ENCODE peak calls at places on chromosomes 1 and 21, in nine cellular contexts. M is H9, B is AG04450, G is right cardiac atrium, U is mesenchymal stem cell, Y is fibroblast of lung, V is endothelial cell of umbilical vein, N is PC-3, Q is neural progenitor cell. S is an unnamed sample.

GRCh38 chr21:40841524-40842196 is 5.3 kb downstream of the DSCAM start:
- DNase-seq in M (peak; percentile 81), B (no peak), G (peak; percentile 72), U (no peak), Y (no peak), V (no peak), N (peak; percentile 57), Q (peak; percentile 85), S (no peak)

GRCh38 chr1:178037510-178038253 is 56.2 kb upstream of the RASAL2 start:
- DNase-seq in M (peak; percentile 87), B (no peak), G (peak; percentile 97), U (peak; percentile 71), Y (peak; percentile 81), V (peak; percentile 76), N (peak; percentile 72), Q (peak; percentile 78), S (peak; percentile 84)

GRCh38 chr1:186819563-186819962 is 9.2 kb upstream of the PLA2G4A start:
- DNase-seq in M (no peak), B (no peak), G (no peak), U (no peak), Y (no peak), V (no peak), N (no peak), Q (no peak), S (no peak)

GRCh38 chr1:203557390-203557789 is 63.4 kb downstream of the OPTC start:
- DNase-seq in M (no peak), B (no peak), G (peak; percentile 80), U (peak; percentile 80), Y (peak; percentile 49), V (no peak), N (peak; percentile 88), Q (no peak), S (peak; percentile 75)

GRCh38 chr21:43287111-43287973 is 118.5 kb downstream of the CRYAA start:
- DNase-seq in M (no peak), B (no peak), G (peak; percentile 9), U (no peak), Y (no peak), V (no peak), N (peak; percentile 87), Q (no peak), S (no peak)

GRCh38 chr1:8562881-8563865 is 245.3 kb downstream of the SLC45A1 start:
- DNase-seq in M (no peak), B (no peak), G (no peak), U (no peak), Y (peak; percentile 45), V (peak; percentile 21), N (peak; percentile 45), Q (no peak), S (no peak)

GRCh38 chr1:37811027-37811655 is 3.1 kb upstream of the YRDC start:
- DNase-seq in M (peak; percentile 82), B (no peak), G (peak; percentile 73), U (peak; percentile 87), Y (peak; percentile 85), V (peak; percentile 79), N (peak; percentile 83), Q (peak; percentile 86), S (no peak)

GRCh38 chr1:183278736-183279591 is 92.9 kb downstream of the LAMC2 start:
- DNase-seq in M (no peak), B (no peak), G (peak; percentile 54), U (peak; percentile 59), Y (peak; percentile 64), V (peak; percentile 75), N (peak; percentile 78), Q (no peak), S (no peak)

DNA sequence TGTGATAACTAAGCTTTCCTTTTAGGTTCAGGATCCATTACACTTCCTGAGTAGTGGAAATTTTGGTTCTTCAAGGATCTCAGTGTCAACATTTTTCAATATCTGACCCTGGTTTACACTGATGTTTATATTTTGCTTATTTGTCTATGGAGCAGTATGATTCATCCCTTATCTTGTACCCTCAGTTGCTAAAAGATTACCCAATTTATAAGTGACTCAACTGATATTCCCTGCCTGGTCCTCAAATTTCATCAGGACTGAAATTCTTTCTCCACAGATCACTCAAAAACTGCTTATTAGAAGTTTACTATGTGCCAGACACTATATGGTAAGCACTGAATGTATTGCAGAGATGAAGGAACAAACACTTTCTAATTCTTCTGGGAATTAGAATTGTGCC is 139.1 kb upstream of the CHRM3 start:
- DNase-seq in M (no peak), B (no peak), G (no peak), U (peak; percentile 17), Y (peak; percentile 43), V (no peak), N (peak; percentile 49), Q (no peak), S (no peak)
- H3K9me3 ChIP-seq in M (no peaks in the 10 kb centered on the region), B (peaks cover 9% of the 10 kb centered on the region), G (no peaks in the 10 kb centered on the region), U (peaks cover 10% of the 10 kb centered on the region), Y (no peaks in the 10 kb centered on the region), V (peaks cover 5% of the 10 kb centered on the region), N (no peaks in the 10 kb centered on the region), Q (no peaks in the 10 kb centered on the region), S (no peaks in the 10 kb centered on the region)

GRCh38 chr1:24381256-24381655 is 32.3 kb downstream of the STPG1 start:
- DNase-seq in M (peak; percentile 11), B (no peak), G (no peak), U (no peak), Y (no peak), V (no peak), N (no peak), Q (no peak), S (no peak)

GRCh38 chr1:24380508-24380907 is 33.1 kb downstream of the STPG1 start:
- DNase-seq in M (peak; percentile 11), B (no peak), G (no peak), U (no peak), Y (no peak), V (no peak), N (no peak), Q (no peak), S (no peak)

GRCh38 chr1:24384251-24385090 is 29.1 kb downstream of the STPG1 start:
- DNase-seq in M (no peak), B (no peak), G (no peak), U (peak; percentile 96), Y (peak; percentile 84), V (peak; percentile 75), N (peak; percentile 49), Q (no peak), S (no peak)

GRCh38 chr1:24383381-24383940 is 30.1 kb downstream of the STPG1 start:
- DNase-seq in M (no peak), B (no peak), G (no peak), U (no peak), Y (no peak), V (no peak), N (no peak), Q (no peak), S (peak; percentile 31)

GRCh38 chr1:24382165-24382577 is 31.4 kb downstream of the STPG1 start:
- DNase-seq in M (no peak), B (no peak), G (no peak), U (no peak), Y (no peak), V (no peak), N (no peak), Q (no peak), S (no peak)
- H3K27ac ChIP-seq in M (no peak overlapping the region), B (no peak overlapping the region), G (no peak overlapping the region), U (no peak overlapping the region), Y (no peak overlapping the region), V (no peak overlapping the region), N (peak overlapping the region; percentile 14), Q (no peak overlapping the region), S (peak overlapping the region; percentile 47)

GRCh38 chr1:152440635-152441471 is 26.8 kb upstream of the CRNN start:
- DNase-seq in M (peak; percentile 40), B (no peak), G (peak; percentile 79), U (no peak), Y (peak; percentile 65), V (peak; percentile 57), N (peak; percentile 82), Q (peak; percentile 7), S (no peak)
- H3K9me3 ChIP-seq in M (peaks cover 72% of the 10 kb centered on the region), B (no peaks in the 10 kb centered on the region), G (no peaks in the 10 kb centered on the region), U (no peaks in the 10 kb centered on the region), Y (no peaks in the 10 kb centered on the region), V (no peaks in the 10 kb centered on the region), N (no peaks in the 10 kb centered on the region), Q (peaks cover 14% of the 10 kb centered on the region), S (no peaks in the 10 kb centered on the region)

DNA sequence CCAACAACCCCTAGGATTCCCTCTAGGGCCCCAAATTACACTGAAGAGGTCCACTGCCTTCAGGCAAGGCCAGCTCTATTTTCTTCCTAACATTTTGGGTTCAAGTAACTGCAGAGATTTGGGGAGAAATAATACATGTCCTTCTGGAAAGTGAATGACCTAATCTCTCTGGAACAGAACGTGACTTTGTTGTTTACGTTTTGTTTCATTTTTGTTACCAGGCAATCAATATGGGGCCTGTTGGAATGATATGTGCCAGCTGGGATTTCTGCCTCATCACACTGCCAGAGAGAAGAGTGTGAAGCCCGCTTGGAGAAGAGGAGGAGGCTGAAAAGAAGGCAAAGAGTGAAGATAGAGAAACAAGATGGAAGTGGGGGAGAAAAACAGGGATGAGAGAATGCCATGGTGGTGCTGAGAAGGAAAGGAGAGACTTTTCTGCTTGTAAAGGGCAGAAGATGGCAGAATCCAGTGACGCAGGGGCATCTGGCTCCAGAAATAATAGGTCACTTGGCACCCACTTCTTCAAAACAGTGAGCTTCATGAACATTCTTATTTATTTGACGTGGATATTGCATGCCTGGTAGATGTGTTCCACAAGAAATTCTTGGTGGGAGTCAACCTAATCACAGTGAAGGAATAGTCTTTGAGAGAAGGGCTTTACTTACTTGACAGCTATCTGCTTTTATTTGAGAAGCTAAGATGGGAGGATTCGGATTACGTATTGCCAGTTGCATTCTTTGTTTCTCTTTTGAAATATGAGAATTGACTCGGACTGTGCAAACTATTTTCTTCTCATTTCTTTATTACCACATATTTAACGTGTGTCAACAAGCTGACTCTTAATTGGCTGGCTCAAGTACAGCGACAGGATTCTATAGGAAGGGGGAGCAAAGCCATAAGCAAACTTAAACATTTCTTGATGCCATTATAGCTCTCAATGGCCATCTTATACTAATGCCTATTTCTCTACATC is 117.0 kb downstream of the FASLG start:
- DNase-seq in M (no peak), B (no peak), G (no peak), U (peak; percentile 56), Y (peak; percentile 90), V (no peak), N (peak; percentile 54), Q (no peak), S (no peak)
- H3K27ac ChIP-seq in M (no peak overlapping the region), B (no peak overlapping the region), G (no peak overlapping the region), U (no peak overlapping the region), Y (no peak overlapping the region), V (no peak overlapping the region), N (no peak overlapping the region), Q (no peak overlapping the region), S (peak overlapping the region; percentile 78)

GRCh38 chr1:199472025-199472424 is 555.5 kb upstream of the NR5A2 start:
- DNase-seq in M (no peak), B (no peak), G (no peak), U (no peak), Y (peak; percentile 20), V (no peak), N (no peak), Q (no peak), S (no peak)
- H3K9me3 ChIP-seq in M (no peaks in the 10 kb centered on the region), B (no peaks in the 10 kb centered on the region), G (no peaks in the 10 kb centered on the region), U (no peaks in the 10 kb centered on the region), Y (no peaks in the 10 kb centered on the region), V (no peaks in the 10 kb centered on the region), N (no peaks in the 10 kb centered on the region), Q (no peaks in the 10 kb centered on the region), S (no peaks in the 10 kb centered on the region)